ENCODE peak calls at places on chromosomes 13 and 19, in five cellular contexts. D, S, T, C and Z are unnamed samples.

GRCh38 chr19:7993560-7993959 is 11.9 kb downstream of the ELAVL1 start:
- DNase-seq in C (no peak), S (no peak), D (peak), T (no peak), Z (no peak)

GRCh38 chr19:38869836-38870607 is 8.1 kb downstream of the RINL start:
- DNase-seq in C (peak), S (peak), D (peak), T (peak), Z (peak)

GRCh38 chr13:48074006-48074405 is 20.9 kb downstream of the MED4 start:
- DNase-seq in T (no peak), C (no peak), S (no peak), D (no peak), Z (no peak)

GRCh38 chr13:26228080-26228479 is 6.0 kb upstream of the RNF6 start:
- DNase-seq in C (no peak), D (no peak), S (no peak), T (no peak), Z (no peak)

GRCh38 chr19:54418030-54418929 is 3.0 kb downstream of the TTYH1 start:
- DNase-seq in S (peak), T (no peak), D (no peak), C (no peak), Z (no peak)

GRCh38 chr19:52956917-52957316 is 5.8 kb downstream of the ZNF816 start:
- DNase-seq in S (no peak), T (no peak), C (no peak), D (no peak), Z (no peak)

GRCh38 chr19:46935066-46935663 is 74.4 kb downstream of the ARHGAP35 start:
- DNase-seq in C (no peak), T (no peak), S (no peak), D (no peak), Z (no peak)

GRCh38 chr19:2428027-2428690 is 773 bp upstream of the TIMM13 start:
- DNase-seq in T (no peak), C (no peak), D (peak), S (peak), Z (no peak)

GRCh38 chr19:11165486-11166030 is 10.0 kb upstream of the SPC24 start:
- DNase-seq in S (no peak), D (no peak), C (no peak), T (no peak), Z (no peak)

GRCh38 chr19:41442473-41443360 is at the start of gene ERICH4:
- DNase-seq in T (no peak), D (no peak), S (no peak), C (no peak), Z (no peak)

DNA sequence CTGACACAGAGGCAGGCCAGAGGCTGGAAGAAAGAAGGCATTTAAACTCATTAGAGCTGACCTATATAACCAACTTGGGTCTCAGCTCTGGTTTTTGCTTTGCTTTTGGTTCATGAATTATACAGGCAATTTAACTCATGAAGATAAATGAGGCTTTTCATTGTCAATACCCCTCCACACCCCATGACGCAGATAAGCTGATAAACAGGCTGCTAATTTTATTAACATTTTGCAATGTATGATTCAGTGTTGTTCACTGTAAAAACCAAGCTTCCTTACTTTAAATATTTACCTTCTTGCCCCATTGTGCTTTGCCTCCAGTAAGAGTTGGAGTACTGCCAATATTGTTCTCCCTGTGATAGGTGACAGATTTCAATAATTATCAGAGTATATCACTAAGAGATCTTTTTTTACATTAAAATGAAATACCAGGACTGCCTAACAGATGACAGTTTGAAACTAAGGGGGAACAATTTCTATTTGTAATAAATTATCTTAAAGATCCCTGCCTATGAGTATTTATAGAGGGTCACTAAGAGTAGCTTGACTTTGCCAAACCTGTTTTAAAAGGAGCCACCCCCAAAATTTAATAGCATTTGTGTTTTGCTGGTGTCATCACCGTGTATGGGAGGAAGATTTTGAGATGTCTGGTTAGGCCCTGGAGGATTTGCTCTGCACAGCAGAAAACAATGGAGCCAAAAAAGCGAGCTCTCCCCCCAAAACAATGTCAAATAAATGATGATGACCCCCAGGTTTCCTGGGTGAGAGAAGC is 472.7 kb upstream of the NBEA start:
- DNase-seq in C (no peak), T (no peak), D (no peak), S (no peak), Z (no peak)
- H3K27ac ChIP-seq in C (peak), T (no peak), D (no peak), S (no peak), Z (peak)

GRCh38 chr13:53001871-53002270 is 26.7 kb upstream of the OLFM4 start:
- DNase-seq in C (no peak), T (no peak), D (no peak), S (no peak), Z (no peak)
- H3K27ac ChIP-seq in C (no peak), T (no peak), D (no peak), S (no peak), Z (no peak)

DNA sequence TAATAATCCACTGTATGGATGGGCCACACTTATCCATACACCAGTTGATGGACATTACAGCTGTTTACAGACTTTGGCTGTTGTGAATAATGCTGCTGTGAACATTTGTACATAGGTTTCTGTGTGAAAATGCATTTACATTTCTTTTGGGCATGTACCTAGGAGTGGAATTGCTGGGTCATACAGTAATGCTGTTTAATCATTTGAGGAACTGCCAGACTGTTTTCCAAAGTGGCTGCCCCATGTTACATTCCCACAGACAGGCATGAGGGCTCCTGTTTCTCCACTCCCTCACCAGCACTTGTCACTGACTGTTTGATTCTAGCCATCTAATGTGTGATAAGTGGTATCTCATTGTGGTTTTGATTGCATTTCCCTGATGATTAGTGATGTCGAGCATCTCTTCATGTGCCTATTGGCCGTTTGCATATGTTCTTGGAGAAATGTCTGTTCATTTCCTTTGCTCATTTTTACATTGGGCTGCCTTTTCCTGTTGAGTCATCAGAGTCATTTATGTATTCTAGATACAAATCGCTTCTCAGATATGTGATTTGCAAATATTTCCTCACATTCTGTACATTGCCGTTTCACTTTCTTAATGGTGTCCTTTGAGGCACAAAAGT is 12.8 kb downstream of the TMEM255B start:
- DNase-seq in T (no peak), C (no peak), D (no peak), S (no peak), Z (no peak)
- H3K27ac ChIP-seq in T (no peak), C (no peak), D (no peak), S (no peak), Z (no peak)

GRCh38 chr13:114026128-114026880 is 52.4 kb upstream of the C13orf46 start:
- DNase-seq in D (no peak), C (no peak), T (no peak), S (no peak), Z (no peak)
- H3K27ac ChIP-seq in D (no peak), C (no peak), T (no peak), S (peak), Z (peak)

GRCh38 chr13:41496420-41497234 is 39.3 kb downstream of the RGCC start:
- DNase-seq in C (no peak), D (no peak), T (no peak), S (peak), Z (no peak)
- H3K27ac ChIP-seq in C (no peak), D (no peak), T (no peak), S (no peak), Z (no peak)

GRCh38 chr19:5133986-5134595 is 165.2 kb downstream of the KDM4B start:
- DNase-seq in D (no peak), C (no peak), T (no peak), S (no peak), Z (no peak)

GRCh38 chr19:5134683-5135082 is 165.8 kb downstream of the KDM4B start:
- DNase-seq in D (no peak), C (no peak), S (no peak), T (no peak), Z (no peak)

GRCh38 chr19:5131866-5132561 is 163.1 kb downstream of the KDM4B start:
- DNase-seq in S (no peak), D (no peak), T (peak), C (no peak), Z (no peak)

GRCh38 chr19:5131031-5131865 is 162.3 kb downstream of the KDM4B start:
- DNase-seq in S (no peak), D (no peak), C (no peak), T (peak), Z (no peak)

GRCh38 chr19:5132698-5133651 is 164.1 kb downstream of the KDM4B start:
- DNase-seq in C (no peak), S (no peak), T (peak), D (no peak), Z (no peak)
- H3K27ac ChIP-seq in C (no peak), S (no peak), T (no peak), D (no peak), Z (no peak)

DNA sequence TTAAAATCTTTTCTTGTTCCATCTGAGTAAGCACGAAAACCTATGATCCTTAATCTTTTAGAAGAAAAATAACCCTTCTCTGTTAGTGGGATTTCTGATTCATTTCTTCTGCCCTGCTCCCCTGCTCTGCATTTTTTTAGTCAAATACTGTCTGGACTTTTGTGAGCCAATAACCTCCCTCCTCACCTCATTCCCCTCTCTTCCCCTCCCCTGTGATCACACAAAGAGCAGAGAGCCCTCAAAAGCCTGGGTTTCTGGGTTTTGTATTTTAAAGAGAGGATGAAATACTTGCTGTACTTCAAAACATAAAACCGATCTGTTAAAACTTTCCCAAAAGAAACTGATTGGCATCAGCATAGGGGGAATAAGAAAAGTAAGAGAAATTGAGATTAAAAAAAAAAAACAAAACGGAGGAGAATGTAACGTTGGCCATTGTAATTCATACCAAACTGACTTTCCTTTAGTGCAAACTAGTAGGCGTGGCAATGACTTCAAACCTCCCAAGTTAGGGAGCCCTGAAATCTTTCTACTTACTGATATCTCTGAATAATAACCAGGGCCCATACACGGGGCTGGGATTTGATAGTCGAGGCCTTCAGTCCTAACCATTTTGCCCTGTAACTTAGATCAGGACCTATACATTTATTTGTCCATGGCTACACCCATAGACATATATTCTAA is 232.9 kb downstream of the TM9SF2 start:
- DNase-seq in S (no peak), C (no peak), T (no peak), D (no peak), Z (no peak)
- H3K27ac ChIP-seq in S (no peak), C (no peak), T (no peak), D (no peak), Z (no peak)

DNA sequence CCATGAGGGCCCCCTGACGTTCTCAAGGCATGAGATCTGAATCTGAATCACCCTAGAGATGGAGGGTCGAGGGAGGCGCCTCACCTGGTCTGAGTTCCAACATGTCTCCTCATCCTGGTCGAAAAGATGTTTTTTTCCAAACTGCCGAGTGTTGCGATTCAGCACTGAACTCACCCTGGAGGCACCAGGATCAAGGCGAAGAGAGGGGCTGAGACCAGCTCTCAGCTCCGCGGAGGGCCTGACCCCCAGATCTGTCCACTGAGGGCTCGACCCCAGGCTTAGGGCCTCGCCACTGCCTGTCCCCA is 555 bp downstream of the NR2C2AP start:
- DNase-seq in T (no peak), D (no peak), C (no peak), S (no peak), Z (no peak)
- H3K27ac ChIP-seq in T (peak), D (peak), C (peak), S (no peak), Z (peak)